ENCODE peak calls at places on chromosomes 12 and 14, in eight cellular contexts. One of them, this sample, is unnamed. For H3K27me3, the result is how much of the 10 kb centered on the place peaks cover.

GRCh38 chr14:96797943-96798349 is 764 bp downstream of the VRK1 start:
- DNase-seq in MM.1S: peak
- DNase-seq in left ventricle myocardium inferior: no peak
- DNase-seq in uterus: no peak
- DNase-seq in pancreas: no peak
- DNase-seq in neural progenitor cell: no peak
- DNase-seq in H7: no peak
- DNase-seq in upper lobe of right lung: no peak
- DNase-seq in this sample: no peak

GRCh38 chr14:24130717-24131548 is 474 bp downstream of the FITM1 start:
- DNase-seq in MM.1S: no peak
- DNase-seq in left ventricle myocardium inferior: peak
- DNase-seq in uterus: no peak
- DNase-seq in pancreas: peak
- DNase-seq in neural progenitor cell: no peak
- DNase-seq in H7: no peak
- DNase-seq in upper lobe of right lung: no peak
- DNase-seq in this sample: no peak

GRCh38 chr14:31252865-31253264 is 45.3 kb upstream of the HECTD1 start:
- DNase-seq in MM.1S: no peak
- DNase-seq in left ventricle myocardium inferior: no peak
- DNase-seq in uterus: no peak
- DNase-seq in pancreas: no peak
- DNase-seq in neural progenitor cell: no peak
- DNase-seq in H7: no peak
- DNase-seq in upper lobe of right lung: no peak
- DNase-seq in this sample: no peak

GRCh38 chr14:94036328-94037167 is 10.4 kb downstream of the OTUB2 start:
- DNase-seq in MM.1S: peak
- DNase-seq in left ventricle myocardium inferior: peak
- DNase-seq in uterus: peak
- DNase-seq in pancreas: peak
- DNase-seq in neural progenitor cell: peak
- DNase-seq in H7: peak
- DNase-seq in upper lobe of right lung: peak
- DNase-seq in this sample: peak

GRCh38 chr12:14418526-14418925 is 53.0 kb downstream of the ATF7IP start:
- DNase-seq in MM.1S: no peak
- DNase-seq in left ventricle myocardium inferior: no peak
- DNase-seq in uterus: no peak
- DNase-seq in pancreas: no peak
- DNase-seq in neural progenitor cell: no peak
- DNase-seq in H7: no peak
- DNase-seq in upper lobe of right lung: no peak
- DNase-seq in this sample: no peak

GRCh38 chr14:34051966-34052657 is 101.2 kb upstream of the EGLN3 start:
- DNase-seq in MM.1S: peak
- DNase-seq in left ventricle myocardium inferior: no peak
- DNase-seq in uterus: peak
- DNase-seq in pancreas: no peak
- DNase-seq in neural progenitor cell: no peak
- DNase-seq in H7: no peak
- DNase-seq in upper lobe of right lung: no peak
- DNase-seq in this sample: no peak

GRCh38 chr14:52790011-52790755 is 1.2 kb downstream of the GNPNAT1 start:
- DNase-seq in MM.1S: no peak
- DNase-seq in left ventricle myocardium inferior: no peak
- DNase-seq in uterus: no peak
- DNase-seq in pancreas: no peak
- DNase-seq in neural progenitor cell: peak
- DNase-seq in H7: peak
- DNase-seq in upper lobe of right lung: no peak
- DNase-seq in this sample: no peak

GRCh38 chr12:13195244-13195643 is 1.3 kb upstream of the EMP1 start:
- DNase-seq in MM.1S: no peak
- DNase-seq in left ventricle myocardium inferior: no peak
- DNase-seq in uterus: no peak
- DNase-seq in pancreas: no peak
- DNase-seq in neural progenitor cell: no peak
- DNase-seq in H7: no peak
- DNase-seq in upper lobe of right lung: no peak
- DNase-seq in this sample: no peak

GRCh38 chr12:92421701-92422100 is 276.1 kb upstream of the BTG1 start:
- DNase-seq in MM.1S: no peak
- DNase-seq in left ventricle myocardium inferior: no peak
- DNase-seq in uterus: no peak
- DNase-seq in pancreas: no peak
- DNase-seq in neural progenitor cell: no peak
- DNase-seq in H7: no peak
- DNase-seq in upper lobe of right lung: no peak
- DNase-seq in this sample: no peak

GRCh38 chr14:35158951-35159653 is 36.8 kb downstream of the PRORP start:
- DNase-seq in MM.1S: no peak
- DNase-seq in left ventricle myocardium inferior: no peak
- DNase-seq in uterus: no peak
- DNase-seq in pancreas: no peak
- DNase-seq in neural progenitor cell: peak
- DNase-seq in H7: no peak
- DNase-seq in upper lobe of right lung: no peak
- DNase-seq in this sample: no peak

GRCh38 chr14:67644428-67644827 is 24.7 kb downstream of the ARG2 start:
- DNase-seq in MM.1S: no peak
- DNase-seq in left ventricle myocardium inferior: no peak
- DNase-seq in uterus: no peak
- DNase-seq in pancreas: no peak
- DNase-seq in neural progenitor cell: no peak
- DNase-seq in H7: no peak
- DNase-seq in upper lobe of right lung: no peak
- DNase-seq in this sample: no peak

GRCh38 chr14:64764641-64765520 is 60.7 kb downstream of the PLEKHG3 start:
- DNase-seq in MM.1S: peak
- DNase-seq in left ventricle myocardium inferior: peak
- DNase-seq in uterus: peak
- DNase-seq in pancreas: peak
- DNase-seq in neural progenitor cell: peak
- DNase-seq in H7: peak
- DNase-seq in upper lobe of right lung: peak
- DNase-seq in this sample: peak

GRCh38 chr14:60645191-60645590 is 4.1 kb downstream of the SIX1 start:
- DNase-seq in MM.1S: peak
- DNase-seq in left ventricle myocardium inferior: no peak
- DNase-seq in uterus: no peak
- DNase-seq in pancreas: no peak
- DNase-seq in neural progenitor cell: no peak
- DNase-seq in H7: no peak
- DNase-seq in upper lobe of right lung: no peak
- DNase-seq in this sample: no peak
- H3K27me3 ChIP-seq in MM.1S: under half
- H3K27me3 ChIP-seq in left ventricle myocardium inferior: half or more
- H3K27me3 ChIP-seq in uterus: under half
- H3K27me3 ChIP-seq in pancreas: under half
- H3K27me3 ChIP-seq in neural progenitor cell: half or more
- H3K27me3 ChIP-seq in H7: half or more
- H3K27me3 ChIP-seq in upper lobe of right lung: half or more
- H3K27me3 ChIP-seq in this sample: half or more

GRCh38 chr12:49539406-49540228 is 787 bp downstream of the KCNH3 start:
- DNase-seq in MM.1S: no peak
- DNase-seq in left ventricle myocardium inferior: no peak
- DNase-seq in uterus: no peak
- DNase-seq in pancreas: no peak
- DNase-seq in neural progenitor cell: no peak
- DNase-seq in H7: peak
- DNase-seq in upper lobe of right lung: peak
- DNase-seq in this sample: no peak

GRCh38 chr12:49537709-49538601 is 875 bp upstream of the KCNH3 start:
- DNase-seq in MM.1S: peak
- DNase-seq in left ventricle myocardium inferior: no peak
- DNase-seq in uterus: no peak
- DNase-seq in pancreas: no peak
- DNase-seq in neural progenitor cell: peak
- DNase-seq in H7: peak
- DNase-seq in upper lobe of right lung: peak
- DNase-seq in this sample: no peak

GRCh38 chr12:49540229-49541139 is 1.7 kb downstream of the KCNH3 start:
- DNase-seq in MM.1S: no peak
- DNase-seq in left ventricle myocardium inferior: no peak
- DNase-seq in uterus: no peak
- DNase-seq in pancreas: no peak
- DNase-seq in neural progenitor cell: no peak
- DNase-seq in H7: peak
- DNase-seq in upper lobe of right lung: peak
- DNase-seq in this sample: no peak

GRCh38 chr12:49537231-49537708 is 1.6 kb upstream of the KCNH3 start:
- DNase-seq in MM.1S: no peak
- DNase-seq in left ventricle myocardium inferior: no peak
- DNase-seq in uterus: no peak
- DNase-seq in pancreas: no peak
- DNase-seq in neural progenitor cell: no peak
- DNase-seq in H7: peak
- DNase-seq in upper lobe of right lung: peak
- DNase-seq in this sample: no peak

DNA sequence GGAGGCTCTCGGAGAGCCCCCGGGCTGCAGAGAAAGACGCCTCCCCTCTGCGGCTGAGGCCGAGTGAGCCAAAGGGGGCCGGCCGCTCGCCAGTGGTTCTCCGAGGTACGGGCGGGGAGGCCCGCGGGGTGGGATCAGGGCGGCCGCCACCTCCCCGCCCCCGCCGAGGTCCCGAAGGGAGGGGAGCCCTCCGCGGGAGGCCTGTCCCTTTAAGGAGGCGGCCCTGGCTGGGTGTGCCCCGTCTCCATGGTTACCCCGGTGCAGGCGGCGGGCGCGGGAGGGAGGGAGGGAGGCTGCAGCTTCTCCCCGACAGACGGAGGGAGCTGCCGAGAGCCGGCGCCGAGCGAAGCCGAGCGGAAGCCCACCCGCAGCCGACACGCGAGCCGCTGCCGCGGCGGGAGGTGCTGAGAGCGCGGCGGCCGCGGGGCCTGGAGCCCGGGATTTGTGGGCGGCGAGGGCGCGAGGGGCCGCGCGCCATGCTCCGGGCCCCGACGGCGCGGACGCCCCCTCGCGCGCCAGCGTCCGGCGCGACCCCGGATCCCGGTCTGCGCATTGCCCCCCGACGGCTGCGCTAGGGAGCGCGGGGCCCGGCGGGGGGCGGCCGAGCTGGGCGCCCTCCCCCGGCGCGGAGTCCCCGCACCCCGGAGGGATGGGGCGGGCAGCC is at the start of gene KCNH3:
- DNase-seq in MM.1S: peak
- DNase-seq in left ventricle myocardium inferior: peak
- DNase-seq in uterus: peak
- DNase-seq in pancreas: peak
- DNase-seq in neural progenitor cell: peak
- DNase-seq in H7: peak
- DNase-seq in upper lobe of right lung: peak
- DNase-seq in this sample: no peak
- H3K27me3 ChIP-seq in MM.1S: under half
- H3K27me3 ChIP-seq in left ventricle myocardium inferior: half or more
- H3K27me3 ChIP-seq in uterus: under half
- H3K27me3 ChIP-seq in pancreas: under half
- H3K27me3 ChIP-seq in neural progenitor cell: half or more
- H3K27me3 ChIP-seq in H7: half or more
- H3K27me3 ChIP-seq in upper lobe of right lung: under half
- H3K27me3 ChIP-seq in this sample: half or more

GRCh38 chr14:74213907-74214803 is 25.1 kb upstream of the VSX2 start:
- DNase-seq in MM.1S: no peak
- DNase-seq in left ventricle myocardium inferior: no peak
- DNase-seq in uterus: no peak
- DNase-seq in pancreas: no peak
- DNase-seq in neural progenitor cell: peak
- DNase-seq in H7: peak
- DNase-seq in upper lobe of right lung: no peak
- DNase-seq in this sample: no peak

GRCh38 chr14:74219277-74219676 is 20.0 kb upstream of the VSX2 start:
- DNase-seq in MM.1S: no peak
- DNase-seq in left ventricle myocardium inferior: no peak
- DNase-seq in uterus: no peak
- DNase-seq in pancreas: no peak
- DNase-seq in neural progenitor cell: no peak
- DNase-seq in H7: no peak
- DNase-seq in upper lobe of right lung: no peak
- DNase-seq in this sample: no peak

GRCh38 chr14:74217672-74218448 is 21.4 kb upstream of the VSX2 start:
- DNase-seq in MM.1S: peak
- DNase-seq in left ventricle myocardium inferior: peak
- DNase-seq in uterus: peak
- DNase-seq in pancreas: peak
- DNase-seq in neural progenitor cell: peak
- DNase-seq in H7: peak
- DNase-seq in upper lobe of right lung: peak
- DNase-seq in this sample: peak

GRCh38 chr14:74218462-74218861 is 20.8 kb upstream of the VSX2 start:
- DNase-seq in MM.1S: no peak
- DNase-seq in left ventricle myocardium inferior: no peak
- DNase-seq in uterus: no peak
- DNase-seq in pancreas: no peak
- DNase-seq in neural progenitor cell: no peak
- DNase-seq in H7: no peak
- DNase-seq in upper lobe of right lung: no peak
- DNase-seq in this sample: no peak

DNA sequence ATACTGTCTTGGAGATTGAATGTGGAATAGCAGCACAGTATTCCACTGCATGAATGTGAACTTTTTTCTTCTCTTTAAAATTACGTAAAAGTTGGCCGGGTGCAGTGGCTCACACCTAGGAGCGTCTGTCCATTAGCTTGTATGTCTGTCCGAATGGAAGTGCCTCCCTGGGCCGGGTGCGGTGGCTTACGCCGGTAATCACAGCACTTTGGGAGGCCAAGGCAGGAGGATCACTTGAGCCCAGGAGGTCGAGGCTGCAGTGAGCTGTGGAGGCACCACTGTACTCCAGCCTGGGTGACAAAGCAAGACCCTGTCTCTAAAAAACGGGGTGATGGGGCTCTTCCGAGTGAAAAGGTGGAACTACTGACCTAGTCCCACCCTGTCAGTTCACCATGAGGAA is 22.6 kb upstream of the VSX2 start:
- DNase-seq in MM.1S: no peak
- DNase-seq in left ventricle myocardium inferior: no peak
- DNase-seq in uterus: no peak
- DNase-seq in pancreas: no peak
- DNase-seq in neural progenitor cell: no peak
- DNase-seq in H7: no peak
- DNase-seq in upper lobe of right lung: no peak
- DNase-seq in this sample: no peak
- H3K27me3 ChIP-seq in MM.1S: under half
- H3K27me3 ChIP-seq in left ventricle myocardium inferior: half or more
- H3K27me3 ChIP-seq in uterus: under half
- H3K27me3 ChIP-seq in pancreas: under half
- H3K27me3 ChIP-seq in neural progenitor cell: under half
- H3K27me3 ChIP-seq in H7: under half
- H3K27me3 ChIP-seq in upper lobe of right lung: under half
- H3K27me3 ChIP-seq in this sample: under half

DNA sequence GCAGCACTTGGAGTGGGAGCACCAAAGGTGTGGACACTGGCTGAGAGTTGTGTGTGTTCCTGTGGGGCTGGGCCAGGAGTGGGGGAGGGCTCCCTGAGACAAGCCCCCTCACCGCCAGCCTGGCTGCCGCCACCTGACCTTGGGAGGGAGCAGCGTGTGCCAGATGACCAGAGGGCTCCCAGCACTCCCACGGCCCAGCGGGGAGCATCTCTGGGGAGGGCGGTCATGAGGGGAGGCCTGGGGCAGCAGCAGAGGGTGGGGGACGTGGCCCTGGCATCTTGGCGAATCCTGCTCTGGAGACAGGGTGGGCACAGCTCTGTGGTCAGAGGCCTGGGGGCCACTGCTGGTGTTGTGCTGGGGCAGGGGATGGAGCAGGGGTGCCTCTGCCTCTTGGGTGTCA is 10.7 kb downstream of the CEP170B start:
- DNase-seq in MM.1S: no peak
- DNase-seq in left ventricle myocardium inferior: peak
- DNase-seq in uterus: no peak
- DNase-seq in pancreas: no peak
- DNase-seq in neural progenitor cell: no peak
- DNase-seq in H7: peak
- DNase-seq in upper lobe of right lung: peak
- DNase-seq in this sample: no peak
- H3K27me3 ChIP-seq in MM.1S: under half
- H3K27me3 ChIP-seq in left ventricle myocardium inferior: under half
- H3K27me3 ChIP-seq in uterus: under half
- H3K27me3 ChIP-seq in pancreas: under half
- H3K27me3 ChIP-seq in neural progenitor cell: under half
- H3K27me3 ChIP-seq in H7: under half
- H3K27me3 ChIP-seq in upper lobe of right lung: under half
- H3K27me3 ChIP-seq in this sample: under half